ENCODE peak calls at places on chromosomes 13 and 19, in eight cellular contexts. B is COR-L47, U is left cardiac atrium, G is NCI-H187, L is stomach, Z is GM12864, X is BE2C, Q is right cardiac atrium. I is an unnamed sample.

GRCh38 chr13:95564948-95565347 is 12.4 kb downstream of the CLDN10 start:
- DNase-seq in B (no peak), U (no peak), G (no peak), L (no peak), Z (no peak), X (no peak), Q (no peak), I (no peak)

GRCh38 chr19:30074741-30075460 is 132.9 kb downstream of the URI1 start:
- DNase-seq in B (no peak), U (no peak), G (no peak), L (no peak), Z (no peak), X (no peak), Q (no peak), I (no peak)

GRCh38 chr13:113491418-113491883 is 940 bp upstream of the DCUN1D2 start:
- DNase-seq in B (peak; percentile 34), U (peak; percentile 48), G (no peak), L (peak; percentile 37), Z (no peak), X (no peak), Q (peak; percentile 76), I (peak; percentile 47)

GRCh38 chr13:112651750-112652511 is 37.9 kb upstream of the ATP11A start:
- DNase-seq in B (no peak), U (no peak), G (no peak), L (no peak), Z (no peak), X (peak; percentile 43), Q (no peak), I (no peak)

GRCh38 chr13:59263531-59263930 is 900.2 kb downstream of the DIAPH3 start:
- DNase-seq in B (no peak), U (no peak), G (no peak), L (no peak), Z (no peak), X (no peak), Q (no peak), I (no peak)

GRCh38 chr19:801861-802496 is 4.7 kb downstream of the PTBP1 start:
- DNase-seq in B (no peak), U (peak; percentile 66), G (no peak), L (peak; percentile 60), Z (no peak), X (no peak), Q (no peak), I (no peak)

GRCh38 chr13:41603917-41604316 is 146.6 kb downstream of the RGCC start:
- DNase-seq in B (peak; percentile 46), U (no peak), G (no peak), L (no peak), Z (no peak), X (peak; percentile 37), Q (no peak), I (no peak)

GRCh38 chr19:53903055-53903680 is 5.9 kb upstream of the CACNG7 start:
- DNase-seq in B (no peak), U (no peak), G (no peak), L (no peak), Z (no peak), X (no peak), Q (no peak), I (peak; percentile 40)

GRCh38 chr19:4987692-4988370 is 18.9 kb downstream of the KDM4B start:
- DNase-seq in B (no peak), U (no peak), G (no peak), L (no peak), Z (no peak), X (no peak), Q (peak; percentile 53), I (no peak)

GRCh38 chr19:27777726-27778125 is 1435.2 kb downstream of the UQCRFS1 start:
- DNase-seq in B (no peak), U (no peak), G (no peak), L (no peak), Z (no peak), X (peak; percentile 29), Q (no peak), I (no peak)

GRCh38 chr19:41328157-41328817 is 18.3 kb downstream of the CCDC97 start:
- DNase-seq in B (no peak), U (no peak), G (no peak), L (no peak), Z (no peak), X (no peak), Q (peak; percentile 68), I (peak; percentile 43)

GRCh38 chr13:30696278-30697176 is 38.8 kb upstream of the ALOX5AP start:
- DNase-seq in B (no peak), U (peak; percentile 45), G (no peak), L (no peak), Z (no peak), X (no peak), Q (peak; percentile 72), I (no peak)

GRCh38 chr19:1173160-1173844 is 766 bp downstream of the SBNO2 start:
- DNase-seq in B (no peak), U (no peak), G (no peak), L (no peak), Z (no peak), X (no peak), Q (peak; percentile 72), I (no peak)

GRCh38 chr19:44401108-44401786 is at the start of gene ZNF285:
- DNase-seq in B (no peak), U (peak; percentile 98), G (no peak), L (peak; percentile 84), Z (no peak), X (peak; percentile 96), Q (peak; percentile 98), I (peak; percentile 94)

GRCh38 chr19:39916236-39916635 is 18.2 kb downstream of the FCGBP start:
- DNase-seq in B (no peak), U (no peak), G (no peak), L (no peak), Z (no peak), X (no peak), Q (no peak), I (no peak)

GRCh38 chr13:22422023-22422422 is 751.1 kb downstream of the FGF9 start:
- DNase-seq in B (no peak), U (no peak), G (no peak), L (no peak), Z (no peak), X (no peak), Q (no peak), I (no peak)

GRCh38 chr13:109918179-109918651 is 131.8 kb upstream of the IRS2 start:
- DNase-seq in B (no peak), U (no peak), G (no peak), L (no peak), Z (no peak), X (no peak), Q (no peak), I (no peak)

GRCh38 chr19:5967994-5968430 is 9.9 kb downstream of the RANBP3 start:
- DNase-seq in B (peak; percentile 45), U (no peak), G (peak; percentile 15), L (peak; percentile 67), Z (peak; percentile 36), X (peak; percentile 70), Q (no peak), I (peak; percentile 73)